ENCODE peak calls at places on chromosomes 16 and 17, in five cellular contexts. Z is GM23248, W is HCT116, V is fibroblast of lung, I is neural progenitor cell. O is an unnamed sample. For H4K20me1, the result is how much of the 10 kb centered on the place peaks cover.

GRCh38 chr16:30886145-30886544 is 7.7 kb downstream of the BCL7C start:
- DNase-seq in Z (no peak), W (no peak), V (no peak), I (no peak), O (no peak)

GRCh38 chr17:17114592-17115225 is 72.5 kb downstream of the MPRIP start:
- DNase-seq in Z (peak), W (no peak), V (peak), I (no peak), O (no peak)

GRCh38 chr16:28863929-28864886 is 565 bp downstream of the SH2B1 start:
- DNase-seq in Z (peak), W (no peak), V (peak), I (peak), O (no peak)

GRCh38 chr17:80107231-80108021 is 6.0 kb downstream of the GAA start:
- DNase-seq in Z (no peak), W (no peak), V (no peak), I (no peak), O (no peak)

GRCh38 chr17:58591455-58591854 is 77.0 kb upstream of the MTMR4 start:
- DNase-seq in Z (no peak), W (no peak), V (no peak), I (no peak), O (no peak)

GRCh38 chr16:9965079-9965478 is 217.1 kb downstream of the GRIN2A start:
- DNase-seq in Z (no peak), W (no peak), V (peak), I (no peak), O (no peak)

GRCh38 chr17:54992797-54993639 is 24.5 kb downstream of the STXBP4 start:
- DNase-seq in Z (peak), W (peak), V (peak), I (peak), O (peak)

GRCh38 chr16:66605177-66605999 is 884 bp downstream of the CMTM3 start:
- DNase-seq in Z (peak), W (no peak), V (peak), I (peak), O (peak)

DNA sequence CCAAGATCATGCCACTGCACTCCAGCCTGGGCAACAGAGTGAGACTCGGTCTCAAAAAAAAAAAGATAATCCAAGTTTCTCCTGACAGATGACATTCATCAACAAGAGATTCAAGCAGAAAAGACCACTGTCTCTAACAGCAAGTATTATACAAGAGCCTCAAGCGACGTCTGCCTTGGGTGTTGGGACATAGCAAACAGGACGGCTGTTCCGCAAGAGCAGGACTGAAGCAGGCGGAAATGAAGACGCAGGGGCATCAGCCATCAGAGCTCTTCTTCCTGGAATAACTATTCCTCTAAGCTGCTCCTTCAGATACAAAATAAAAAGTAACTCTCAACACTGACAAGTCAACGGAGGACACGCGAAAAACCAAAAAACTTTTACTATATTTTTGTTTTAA is 54.0 kb downstream of the ANKRD11 start:
- DNase-seq in Z (no peak), W (no peak), V (no peak), I (no peak), O (no peak)
- H4K20me1 ChIP-seq in Z (half or more), W (under half), V (under half), I (half or more), O (under half)

GRCh38 chr17:65558683-65559311 is 2.7 kb downstream of the AXIN2 start:
- DNase-seq in Z (no peak), W (no peak), V (no peak), I (peak), O (no peak)
- H3K4me3 ChIP-seq in Z (peak), W (peak), V (peak), I (peak), O (peak)

GRCh38 chr16:70790815-70791214 is 10.1 kb downstream of the VAC14 start:
- DNase-seq in Z (no peak), W (no peak), V (no peak), I (peak), O (no peak)

GRCh38 chr16:70786020-70786419 is 14.9 kb downstream of the VAC14 start:
- DNase-seq in Z (no peak), W (no peak), V (no peak), I (no peak), O (no peak)

GRCh38 chr16:70789927-70790447 is 11.0 kb downstream of the VAC14 start:
- DNase-seq in Z (no peak), W (no peak), V (no peak), I (no peak), O (no peak)

GRCh38 chr16:70789231-70789926 is 11.6 kb downstream of the VAC14 start:
- DNase-seq in Z (peak), W (no peak), V (no peak), I (no peak), O (no peak)

DNA sequence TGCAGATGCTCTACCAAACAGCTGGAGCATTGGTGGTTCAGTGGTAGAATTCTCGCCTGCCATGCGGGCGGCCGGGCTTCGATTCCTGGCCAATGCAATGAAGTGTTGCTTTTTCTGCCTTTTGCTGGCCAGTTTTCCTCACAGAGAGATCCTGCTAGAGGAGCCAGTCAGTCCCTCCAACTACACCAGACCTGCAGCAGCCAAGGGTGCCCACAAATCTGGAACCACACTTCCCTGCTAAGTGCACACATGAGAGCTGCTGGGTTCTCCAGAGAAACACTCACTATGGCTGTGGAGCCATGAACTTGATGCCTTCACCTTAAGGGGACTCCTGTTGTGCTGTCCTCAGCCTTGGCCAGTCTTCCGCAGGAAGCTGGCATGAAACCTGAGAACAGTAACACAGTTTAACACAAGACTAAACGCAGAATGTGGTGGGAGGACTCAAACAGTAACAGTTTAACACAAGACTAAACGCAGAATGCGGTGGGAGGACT is 12.2 kb downstream of the VAC14 start:
- DNase-seq in Z (peak), W (no peak), V (peak), I (no peak), O (no peak)
- H4K20me1 ChIP-seq in Z (under half), W (under half), V (under half), I (under half), O (under half)

GRCh38 chr17:7282752-7283321 is 1.3 kb downstream of the SLC2A4 start:
- DNase-seq in Z (peak), W (no peak), V (no peak), I (no peak), O (no peak)

GRCh38 chr17:7281074-7281952 is at the start of gene SLC2A4:
- DNase-seq in Z (peak), W (peak), V (peak), I (peak), O (peak)

GRCh38 chr17:7280519-7281073 is 922 bp upstream of the SLC2A4 start:
- DNase-seq in Z (peak), W (peak), V (peak), I (peak), O (peak)

GRCh38 chr17:7283471-7284216 is 2.1 kb downstream of the SLC2A4 start:
- DNase-seq in Z (no peak), W (no peak), V (no peak), I (no peak), O (no peak)

GRCh38 chr17:7281953-7282751 is 634 bp downstream of the SLC2A4 start:
- DNase-seq in Z (no peak), W (no peak), V (no peak), I (no peak), O (no peak)
- H3K4me3 ChIP-seq in Z (peak), W (peak), V (peak), I (peak), O (peak)

DNA sequence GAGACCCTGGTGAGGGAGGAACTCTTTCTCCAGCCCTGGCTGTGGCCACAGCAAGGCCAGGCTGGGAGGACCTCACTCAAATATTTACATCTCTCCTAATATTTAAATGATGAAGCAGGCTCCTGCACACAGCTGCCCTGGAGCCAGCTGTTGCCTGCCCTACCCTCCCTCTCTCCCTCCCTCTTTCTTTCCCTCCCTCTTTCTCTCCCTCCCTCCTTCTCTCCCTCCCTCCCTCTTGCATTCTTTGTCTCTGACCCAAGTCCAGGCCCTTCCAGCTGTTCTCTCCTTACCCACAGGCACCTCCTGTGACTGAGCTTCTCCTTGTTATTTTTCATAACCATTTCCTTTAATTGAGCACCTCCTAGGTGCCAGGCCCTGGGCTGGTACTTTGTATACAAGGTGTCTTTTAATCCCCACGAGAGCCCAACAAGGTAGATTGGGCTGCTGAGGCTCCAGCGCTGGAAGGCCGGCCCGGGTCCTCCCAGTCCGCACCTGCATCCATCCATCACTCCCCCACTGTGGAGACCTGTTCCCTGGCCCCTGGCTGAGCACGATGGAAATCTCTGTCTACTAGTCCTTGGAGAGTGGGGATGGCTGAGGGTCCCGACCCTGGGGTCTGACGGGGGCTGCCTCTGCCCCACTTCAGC is 242.3 kb downstream of the SEC14L1 start:
- DNase-seq in Z (peak), W (no peak), V (peak), I (no peak), O (peak)
- H4K20me1 ChIP-seq in Z (under half), W (under half), V (under half), I (half or more), O (under half)

DNA sequence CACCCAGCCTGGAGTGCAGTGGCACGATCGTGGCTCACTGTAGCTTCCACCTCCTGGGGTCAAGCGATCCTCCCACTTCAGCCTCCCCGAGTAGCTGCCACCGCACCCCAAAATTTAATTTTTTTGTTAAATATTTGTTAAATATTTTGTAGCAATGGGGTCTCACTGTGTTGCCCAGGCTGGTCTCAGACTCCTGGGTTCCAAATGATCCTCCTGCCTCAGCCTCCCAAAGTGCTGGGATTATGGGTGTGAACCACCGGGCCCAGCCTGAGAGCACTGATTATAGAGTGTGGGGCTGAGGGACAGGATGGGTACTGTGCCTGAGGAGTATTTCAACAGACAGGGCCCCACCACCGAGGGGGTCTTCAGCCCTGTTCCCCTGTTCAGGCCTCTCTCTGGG is 35.6 kb downstream of the TPSG1 start:
- DNase-seq in Z (no peak), W (no peak), V (no peak), I (no peak), O (no peak)
- H3K4me3 ChIP-seq in Z (no peak), W (no peak), V (no peak), I (no peak), O (no peak)

GRCh38 chr16:1775846-1776671 is 3.1 kb upstream of the MRPS34 start:
- DNase-seq in Z (no peak), W (no peak), V (no peak), I (no peak), O (no peak)

GRCh38 chr16:1772908-1773702 is at the start of gene MRPS34:
- DNase-seq in Z (peak), W (peak), V (peak), I (peak), O (peak)

GRCh38 chr16:1775006-1775845 is 2.3 kb upstream of the MRPS34 start:
- DNase-seq in Z (no peak), W (no peak), V (no peak), I (no peak), O (no peak)

GRCh38 chr16:1773703-1774455 is 945 bp upstream of the MRPS34 start:
- DNase-seq in Z (peak), W (no peak), V (peak), I (no peak), O (peak)

GRCh38 chr16:1774456-1774795 is 1.5 kb upstream of the MRPS34 start:
- DNase-seq in Z (no peak), W (no peak), V (no peak), I (no peak), O (no peak)
- H4K20me1 ChIP-seq in Z (under half), W (under half), V (under half), I (under half), O (under half)

DNA sequence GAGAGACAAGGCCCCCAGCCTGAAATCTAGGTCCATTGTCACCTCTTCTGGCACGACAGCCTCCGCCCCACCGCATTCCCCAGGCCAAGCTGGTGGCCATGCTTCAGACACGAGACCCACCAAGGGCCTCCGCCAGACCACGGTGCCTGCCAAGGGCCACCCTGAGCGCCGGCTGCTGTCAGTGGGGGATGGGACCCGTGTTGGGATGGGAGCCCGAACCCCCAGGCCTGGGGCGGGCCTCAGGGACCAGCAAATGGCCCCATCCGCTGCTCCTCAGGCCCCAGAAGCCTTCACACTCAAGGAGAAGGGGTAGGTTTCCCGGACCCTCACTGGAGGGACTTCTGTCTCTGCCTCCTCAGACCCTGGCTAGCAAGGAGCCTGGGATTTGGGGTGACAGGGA is 1.0 kb downstream of the TEDC2 start:
- DNase-seq in Z (no peak), W (no peak), V (no peak), I (no peak), O (no peak)
- H3K4me3 ChIP-seq in Z (peak), W (peak), V (no peak), I (peak), O (peak)

GRCh38 chr16:68113059-68113757 is 28.0 kb downstream of the NFATC3 start:
- DNase-seq in Z (no peak), W (no peak), V (no peak), I (no peak), O (no peak)

GRCh38 chr16:68116256-68116853 is 31.2 kb downstream of the NFATC3 start:
- DNase-seq in Z (peak), W (no peak), V (peak), I (no peak), O (peak)

GRCh38 chr16:68113765-68114240 is 28.6 kb downstream of the NFATC3 start:
- DNase-seq in Z (no peak), W (no peak), V (no peak), I (no peak), O (no peak)

GRCh38 chr16:68115851-68116250 is 30.7 kb downstream of the NFATC3 start:
- DNase-seq in Z (no peak), W (no peak), V (no peak), I (no peak), O (no peak)

GRCh38 chr16:68117884-68118283 is 32.7 kb downstream of the NFATC3 start:
- DNase-seq in Z (no peak), W (no peak), V (no peak), I (no peak), O (no peak)
- H4K20me1 ChIP-seq in Z (under half), W (under half), V (under half), I (under half), O (under half)